ENCODE peak calls at places on chromosomes 6 and 20, in four cellular contexts. X is left ventricle myocardium inferior, P is pancreas, Y is lower lobe of right lung. W is an unnamed sample. For H3K4me1, the result is how much of the 10 kb centered on the place peaks cover.

GRCh38 chr6:15914553-15914952 is 214.3 kb upstream of the MYLIP start:
- DNase-seq in X (no peak), P (no peak), Y (no peak), W (no peak)

GRCh38 chr6:156310701-156311100 is 466.5 kb upstream of the ARID1B start:
- DNase-seq in X (no peak), P (no peak), Y (no peak), W (no peak)

GRCh38 chr6:76942203-76942971 is 520.9 kb downstream of the HTR1B start:
- DNase-seq in X (no peak), P (no peak), Y (no peak), W (no peak)

GRCh38 chr6:161417712-161418457 is 144.0 kb upstream of the AGPAT4 start:
- DNase-seq in X (peak), P (peak), Y (no peak), W (peak)

GRCh38 chr20:62122659-62123449 is 579 bp downstream of the LSM14B start:
- DNase-seq in X (no peak), P (peak), Y (no peak), W (peak)

GRCh38 chr6:150987855-150988484 is 122.5 kb downstream of the MTHFD1L start:
- DNase-seq in X (no peak), P (no peak), Y (no peak), W (no peak)

GRCh38 chr6:160995271-160995670 is 3.7 kb downstream of the MAP3K4 start:
- DNase-seq in X (no peak), P (no peak), Y (no peak), W (no peak)

GRCh38 chr6:152897807-152898399 is 84.9 kb downstream of the FBXO5 start:
- DNase-seq in X (peak), P (peak), Y (peak), W (peak)

GRCh38 chr20:33791959-33792597 is 19.1 kb upstream of the CHMP4B start:
- DNase-seq in X (no peak), P (peak), Y (peak), W (no peak)

GRCh38 chr20:10005885-10006284 is 28.9 kb upstream of the ANKEF1 start:
- DNase-seq in X (no peak), P (no peak), Y (no peak), W (no peak)

GRCh38 chr6:20173833-20174796 is 38.2 kb downstream of the MBOAT1 start:
- DNase-seq in X (no peak), P (no peak), Y (no peak), W (no peak)

GRCh38 chr6:27866370-27867050 is 45.7 kb downstream of the OR2B2 start:
- DNase-seq in X (no peak), P (no peak), Y (no peak), W (no peak)

GRCh38 chr6:55209059-55209458 is 34.7 kb downstream of the HCRTR2 start:
- DNase-seq in X (no peak), P (no peak), Y (no peak), W (no peak)

GRCh38 chr6:119116712-119117281 is 38.3 kb upstream of the FAM184A start:
- DNase-seq in X (no peak), P (no peak), Y (no peak), W (no peak)

GRCh38 chr20:1390552-1391403 is 2.1 kb downstream of the FKBP1A start:
- DNase-seq in X (no peak), P (no peak), Y (no peak), W (no peak)

GRCh38 chr6:157935786-157936185 is 45.9 kb upstream of the SYNJ2 start:
- DNase-seq in X (no peak), P (no peak), Y (no peak), W (no peak)

GRCh38 chr6:161353208-161353613 is 79.3 kb upstream of the AGPAT4 start:
- DNase-seq in X (no peak), P (no peak), Y (no peak), W (no peak)

GRCh38 chr6:93036835-93037234 is 382.5 kb downstream of the EPHA7 start:
- DNase-seq in X (no peak), P (no peak), Y (no peak), W (no peak)

GRCh38 chr20:60310551-60310950 is 352.3 kb downstream of the CDH26 start:
- DNase-seq in X (no peak), P (no peak), Y (no peak), W (no peak)

GRCh38 chr6:138986578-138986977 is 1.5 kb downstream of the REPS1 start:
- DNase-seq in X (no peak), P (no peak), Y (no peak), W (no peak)

GRCh38 chr6:124010574-124010973 is 206.9 kb downstream of the NKAIN2 start:
- DNase-seq in X (no peak), P (no peak), Y (no peak), W (no peak)

GRCh38 chr6:98838027-98838426 is 3.7 kb downstream of the POU3F2 start:
- DNase-seq in X (no peak), P (no peak), Y (no peak), W (no peak)

GRCh38 chr6:110951986-110952794 is 6.3 kb upstream of the GTF3C6 start:
- DNase-seq in X (no peak), P (no peak), Y (no peak), W (no peak)

GRCh38 chr6:53703047-53703446 is 37.5 kb upstream of the KLHL31 start:
- DNase-seq in X (no peak), P (no peak), Y (no peak), W (no peak)

GRCh38 chr6:154056536-154056935 is 17.5 kb downstream of the OPRM1 start:
- DNase-seq in X (no peak), P (no peak), Y (no peak), W (no peak)
- H3K4me3 ChIP-seq in X (no peak), P (no peak), Y (no peak), W (no peak)

GRCh38 chr6:36426622-36427021 is 16.0 kb downstream of the PXT1 start:
- DNase-seq in X (no peak), P (no peak), Y (no peak), W (no peak)
- H3K27ac ChIP-seq in X (no peak), P (no peak), Y (no peak), W (no peak)

DNA sequence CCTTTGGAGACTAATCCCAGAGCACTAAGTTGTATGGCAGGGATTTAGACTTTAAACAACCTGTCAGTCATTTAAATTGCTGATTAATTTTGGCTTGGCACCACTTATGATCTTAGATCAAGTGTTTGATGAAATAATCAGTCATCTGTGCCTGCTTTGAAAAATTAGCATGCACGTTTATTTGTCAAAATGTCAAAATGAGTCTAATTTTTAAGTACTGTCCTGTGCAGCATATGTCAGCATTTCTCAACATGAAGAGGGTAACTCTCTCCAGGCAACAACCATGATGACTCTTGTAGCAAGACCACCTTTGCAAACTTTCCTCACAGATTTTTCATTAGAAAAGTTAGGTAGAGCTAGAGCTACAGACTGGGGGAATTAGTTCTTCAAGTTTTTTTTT is 155.7 kb upstream of the GJE1 start:
- DNase-seq in X (no peak), P (no peak), Y (no peak), W (no peak)
- H3K4me1 ChIP-seq in X (under half), P (under half), Y (under half), W (under half)

DNA sequence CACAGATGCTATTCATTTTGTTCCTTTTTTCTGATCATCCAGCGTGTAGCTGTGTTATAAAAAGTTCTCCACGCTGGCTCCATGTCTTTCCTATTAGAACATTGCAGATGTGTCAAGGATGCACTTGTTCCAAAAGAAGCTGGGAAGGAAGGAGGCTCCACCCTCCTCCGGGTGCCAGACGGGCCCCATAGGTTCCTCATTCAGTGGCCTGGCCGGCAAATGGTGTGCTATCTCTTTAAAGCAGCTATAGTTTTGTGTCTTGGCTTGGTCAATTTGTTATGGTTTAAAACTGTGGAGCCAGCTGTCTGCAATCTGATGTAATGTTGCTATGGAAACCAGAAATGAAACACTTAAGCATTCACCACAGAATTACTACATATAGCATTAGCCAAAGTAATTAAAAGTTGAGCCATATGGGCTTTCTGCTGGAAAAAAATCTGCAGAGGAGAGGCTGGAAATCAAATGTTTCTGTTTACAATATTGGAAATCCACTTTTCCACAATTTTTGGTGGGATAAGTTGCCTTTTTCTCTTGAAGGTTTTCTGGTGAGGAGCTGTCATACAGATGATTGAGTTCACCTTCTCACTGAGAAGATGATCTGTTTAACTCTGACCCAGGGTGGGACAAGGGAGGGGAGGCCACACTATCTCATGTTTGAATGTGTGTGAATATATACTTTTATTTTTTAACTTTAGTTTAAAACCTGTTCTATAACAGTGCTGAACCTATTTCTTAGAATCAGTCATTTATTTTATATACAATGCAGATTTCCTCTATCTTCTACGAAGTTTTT is 167.3 kb downstream of the SASH1 start:
- DNase-seq in X (peak), P (no peak), Y (peak), W (no peak)
- H3K4me3 ChIP-seq in X (peak), P (no peak), Y (peak), W (peak)

DNA sequence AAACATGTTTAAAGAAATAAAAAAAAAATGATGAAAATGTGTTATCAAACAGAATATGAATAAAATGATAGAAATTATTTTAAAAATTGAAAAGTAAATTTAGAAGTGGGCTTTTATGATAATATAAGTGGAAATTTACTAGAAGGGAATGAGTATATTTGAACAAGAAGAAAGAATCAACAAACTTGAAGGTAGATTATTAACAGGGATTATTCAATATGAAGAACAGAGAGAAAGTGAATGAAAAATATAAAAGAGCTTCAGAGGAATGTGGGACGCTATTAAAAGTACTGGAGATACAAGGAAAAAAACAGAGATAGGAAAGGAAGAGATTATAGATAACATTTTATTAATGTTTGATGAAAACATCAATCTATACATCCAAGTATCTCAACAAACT is 1014.4 kb upstream of the CITED2 start:
- DNase-seq in X (no peak), P (no peak), Y (no peak), W (no peak)
- H3K27ac ChIP-seq in X (no peak), P (no peak), Y (no peak), W (no peak)

DNA sequence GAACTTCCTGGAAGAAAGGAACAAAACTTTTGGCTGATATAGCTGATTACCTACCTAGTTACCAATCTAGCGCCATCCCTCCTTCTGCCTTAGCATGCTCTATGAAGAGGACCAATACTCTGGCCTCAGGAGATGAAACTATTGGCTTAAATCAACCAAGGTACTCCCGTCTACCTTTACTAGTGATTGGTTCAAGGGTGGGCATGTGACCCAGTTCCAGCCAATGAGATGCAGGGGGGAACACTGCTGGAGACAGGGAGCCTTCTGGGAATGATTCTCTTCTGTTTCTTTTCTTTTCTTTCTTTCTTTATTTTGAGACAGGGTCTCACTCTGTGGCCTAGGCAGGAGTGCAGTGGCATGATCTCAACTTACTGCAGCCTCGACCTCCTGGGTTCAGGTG is 72.6 kb upstream of the CCDC167 start:
- DNase-seq in X (no peak), P (no peak), Y (no peak), W (no peak)
- H3K4me1 ChIP-seq in X (under half), P (under half), Y (under half), W (under half)

GRCh38 chr6:108903796-108904195 is 55.6 kb downstream of the ARMC2 start:
- DNase-seq in X (no peak), P (no peak), Y (no peak), W (no peak)

GRCh38 chr6:108904731-108905130 is 56.5 kb downstream of the ARMC2 start:
- DNase-seq in X (no peak), P (no peak), Y (no peak), W (no peak)

GRCh38 chr6:108897371-108897770 is 49.1 kb downstream of the ARMC2 start:
- DNase-seq in X (peak), P (no peak), Y (no peak), W (peak)

GRCh38 chr6:108902389-108902792 is 54.2 kb downstream of the ARMC2 start:
- DNase-seq in X (no peak), P (no peak), Y (no peak), W (no peak)
- H3K4me3 ChIP-seq in X (no peak), P (no peak), Y (no peak), W (no peak)

DNA sequence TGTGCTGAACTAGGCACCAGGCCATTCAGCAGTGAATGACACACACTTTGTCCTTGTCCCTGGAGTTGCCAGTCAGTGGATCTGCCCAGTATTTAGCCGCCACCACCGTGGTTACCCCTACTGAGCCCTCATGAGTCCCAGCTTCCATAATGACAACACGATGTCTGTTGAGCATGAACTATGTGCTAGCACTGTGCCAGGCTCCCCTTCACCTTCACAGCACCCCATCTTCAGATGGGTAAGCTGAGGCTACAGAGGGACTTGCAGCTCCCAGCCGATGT is 10.1 kb downstream of the PACSIN1 start:
- DNase-seq in X (no peak), P (no peak), Y (no peak), W (no peak)
- H3K27ac ChIP-seq in X (no peak), P (no peak), Y (no peak), W (no peak)